ENCODE peak calls at places on chromosomes 4 and X, in nine cellular contexts. P, A, V, K, C, M, Y, G and Q are unnamed samples.

GRCh38 chr4:66252291-66252690 is 582.0 kb upstream of the EPHA5 start:
- DNase-seq in P (no peak), A (no peak), V (no peak), K (no peak), C (no peak), M (no peak), Y (no peak), G (no peak), Q (no peak)

GRCh38 chr4:2449511-2450392 is 19.2 kb upstream of the RNF4 start:
- DNase-seq in P (no peak), A (no peak), V (no peak), K (no peak), C (peak), M (no peak), Y (no peak), G (no peak), Q (no peak)

GRCh38 chr4:20589436-20589835 is 110.8 kb upstream of the PACRGL start:
- DNase-seq in P (peak), A (no peak), V (no peak), K (no peak), C (no peak), M (no peak), Y (no peak), G (no peak), Q (no peak)

GRCh38 chr4:109803924-109804571 is 2.2 kb upstream of the CFI start:
- DNase-seq in P (peak), A (no peak), V (no peak), K (no peak), C (no peak), M (no peak), Y (peak), G (peak), Q (no peak)

GRCh38 chr4:74408639-74409038 is 36.3 kb upstream of the AREG start:
- DNase-seq in P (no peak), A (no peak), V (no peak), K (no peak), C (no peak), M (no peak), Y (no peak), G (no peak), Q (no peak)

GRCh38 chr4:103207673-103208072 is 9.5 kb upstream of the CENPE start:
- DNase-seq in P (peak), A (no peak), V (no peak), K (no peak), C (no peak), M (no peak), Y (no peak), G (no peak), Q (no peak)

GRCh38 chr4:101944649-101945048 is 154.1 kb downstream of the BANK1 start:
- DNase-seq in P (peak), A (no peak), V (no peak), K (no peak), C (no peak), M (no peak), Y (peak), G (peak), Q (no peak)

GRCh38 chrX:78769356-78769755 is 21.8 kb downstream of the LPAR4 start:
- DNase-seq in P (no peak), A (no peak), V (no peak), K (no peak), C (no peak), M (no peak), Y (no peak), G (no peak), Q (no peak)

GRCh38 chr4:22962186-22962786 is 269.5 kb downstream of the GBA3 start:
- DNase-seq in P (peak), A (peak), V (no peak), K (no peak), C (no peak), M (no peak), Y (peak), G (peak), Q (no peak)

GRCh38 chr4:174423257-174423944 is 98.9 kb downstream of the HPGD start:
- DNase-seq in P (no peak), A (peak), V (peak), K (peak), C (no peak), M (peak), Y (peak), G (peak), Q (peak)

GRCh38 chr4:110663738-110664444 is 41.0 kb upstream of the PITX2 start:
- DNase-seq in P (no peak), A (no peak), V (no peak), K (no peak), C (no peak), M (no peak), Y (peak), G (peak), Q (no peak)

GRCh38 chr4:103915224-103915869 is 195.6 kb upstream of the TACR3 start:
- DNase-seq in P (peak), A (peak), V (no peak), K (no peak), C (no peak), M (no peak), Y (peak), G (peak), Q (no peak)

GRCh38 chr4:95204873-95205272 is 343.9 kb downstream of the UNC5C start:
- DNase-seq in P (peak), A (peak), V (no peak), K (no peak), C (no peak), M (no peak), Y (no peak), G (no peak), Q (no peak)
- TF ChIP-seq CTCF in P (peak), A (peak), V (no peak), K (no peak), C (no peak), M (no peak), Y (no peak), G (peak), Q (no peak)

GRCh38 chr4:16505726-16506125 is 279.5 kb upstream of the TAPT1 start:
- DNase-seq in P (peak), A (no peak), V (no peak), K (no peak), C (no peak), M (no peak), Y (peak), G (no peak), Q (no peak)
- TF ChIP-seq CTCF in P (peak), A (no peak), V (no peak), K (no peak), C (no peak), M (peak), Y (peak), G (peak), Q (no peak)

DNA sequence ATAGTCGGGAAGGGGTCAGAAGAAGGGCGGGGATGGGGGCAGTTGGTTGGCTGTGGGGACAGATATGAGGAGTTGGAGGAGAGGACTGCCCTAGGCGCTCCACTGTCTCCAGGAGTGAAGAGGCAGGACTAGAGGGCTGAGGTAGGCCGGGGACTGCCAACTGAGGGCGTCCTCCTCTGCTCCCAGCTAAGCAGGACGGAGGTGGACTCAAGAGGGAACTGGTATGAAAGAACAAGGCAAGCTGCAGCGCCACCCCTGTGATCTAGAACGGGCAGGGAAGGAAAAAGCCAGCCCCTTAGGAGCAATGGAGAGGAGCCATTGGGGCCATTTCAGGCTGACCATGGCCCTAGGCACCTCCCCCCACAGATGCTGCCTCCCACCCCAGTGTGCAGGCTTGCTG is 14.0 kb downstream of the BEND2 start:
- DNase-seq in P (no peak), A (no peak), V (no peak), K (no peak), C (no peak), M (no peak), Y (no peak), G (no peak), Q (no peak)
- TF ChIP-seq CTCF in P (no peak), A (no peak), V (no peak), K (no peak), C (no peak), M (no peak), Y (no peak), G (no peak), Q (no peak)

GRCh38 chrX:24145340-24146186 is 4.0 kb upstream of the ZFX start:
- DNase-seq in P (no peak), A (no peak), V (no peak), K (no peak), C (no peak), M (no peak), Y (peak), G (peak), Q (no peak)
- TF ChIP-seq CTCF in P (no peak), A (no peak), V (no peak), K (no peak), C (no peak), M (no peak), Y (no peak), G (peak), Q (no peak)

GRCh38 chr4:99027304-99027703 is 31.8 kb downstream of the METAP1 start:
- DNase-seq in P (no peak), A (no peak), V (no peak), K (no peak), C (no peak), M (no peak), Y (no peak), G (no peak), Q (no peak)

GRCh38 chr4:99022566-99022965 is 27.0 kb downstream of the METAP1 start:
- DNase-seq in P (no peak), A (no peak), V (no peak), K (no peak), C (no peak), M (no peak), Y (no peak), G (no peak), Q (no peak)

GRCh38 chr4:99021386-99021785 is 25.9 kb downstream of the METAP1 start:
- DNase-seq in P (no peak), A (no peak), V (no peak), K (no peak), C (no peak), M (no peak), Y (no peak), G (no peak), Q (no peak)

GRCh38 chr4:99025506-99025905 is 30.0 kb downstream of the METAP1 start:
- DNase-seq in P (no peak), A (no peak), V (no peak), K (no peak), C (no peak), M (no peak), Y (no peak), G (no peak), Q (no peak)

GRCh38 chr4:99024481-99025275 is 29.2 kb downstream of the METAP1 start:
- DNase-seq in P (peak), A (no peak), V (no peak), K (no peak), C (no peak), M (no peak), Y (no peak), G (no peak), Q (no peak)
- TF ChIP-seq CTCF in P (no peak), A (peak), V (no peak), K (no peak), C (no peak), M (no peak), Y (no peak), G (no peak), Q (no peak)

DNA sequence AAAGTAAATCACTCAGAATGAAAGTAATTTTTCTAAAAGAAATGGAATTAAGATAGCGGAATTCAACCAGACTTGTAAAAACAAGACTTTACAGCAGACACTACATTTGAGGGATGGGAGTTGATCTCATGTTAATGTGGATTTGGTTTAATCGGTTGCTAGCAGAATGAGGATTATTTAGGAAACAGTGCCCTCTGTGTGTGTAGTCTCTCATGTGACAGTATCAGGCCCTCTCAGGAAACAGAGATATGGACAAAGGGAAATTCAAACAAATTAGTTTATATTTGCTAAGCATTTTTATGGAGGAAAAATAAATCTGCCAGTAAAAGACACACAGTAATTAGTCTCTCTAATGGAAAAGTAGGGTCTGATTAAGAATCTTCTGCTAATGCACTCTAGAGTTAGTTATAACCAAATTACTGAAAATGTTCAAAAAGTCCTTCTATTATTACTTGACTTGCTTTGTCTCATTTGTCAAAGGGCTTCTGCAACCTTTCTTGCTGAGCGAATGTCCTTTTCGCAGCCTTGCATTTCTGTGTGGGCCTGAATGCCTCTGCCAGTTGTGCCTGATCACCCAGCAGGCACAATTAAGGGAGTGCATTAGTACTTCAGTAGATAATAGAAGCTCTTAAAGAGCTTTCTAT is 1282.3 kb upstream of the TENM3 start:
- DNase-seq in P (peak), A (no peak), V (no peak), K (no peak), C (no peak), M (no peak), Y (peak), G (no peak), Q (no peak)
- TF ChIP-seq CTCF in P (peak), A (no peak), V (no peak), K (no peak), C (no peak), M (no peak), Y (no peak), G (peak), Q (no peak)

GRCh38 chrX:16215660-16216059 is 48.4 kb downstream of the MAGEB17 start:
- DNase-seq in P (peak), A (no peak), V (no peak), K (no peak), C (no peak), M (no peak), Y (no peak), G (no peak), Q (no peak)

GRCh38 chrX:16208601-16209000 is 41.3 kb downstream of the MAGEB17 start:
- DNase-seq in P (no peak), A (no peak), V (no peak), K (no peak), C (no peak), M (no peak), Y (no peak), G (no peak), Q (no peak)

GRCh38 chrX:16212024-16212423 is 44.7 kb downstream of the MAGEB17 start:
- DNase-seq in P (no peak), A (no peak), V (no peak), K (no peak), C (no peak), M (no peak), Y (no peak), G (peak), Q (no peak)

GRCh38 chrX:16213970-16214369 is 46.7 kb downstream of the MAGEB17 start:
- DNase-seq in P (no peak), A (no peak), V (no peak), K (no peak), C (no peak), M (no peak), Y (no peak), G (peak), Q (no peak)

DNA sequence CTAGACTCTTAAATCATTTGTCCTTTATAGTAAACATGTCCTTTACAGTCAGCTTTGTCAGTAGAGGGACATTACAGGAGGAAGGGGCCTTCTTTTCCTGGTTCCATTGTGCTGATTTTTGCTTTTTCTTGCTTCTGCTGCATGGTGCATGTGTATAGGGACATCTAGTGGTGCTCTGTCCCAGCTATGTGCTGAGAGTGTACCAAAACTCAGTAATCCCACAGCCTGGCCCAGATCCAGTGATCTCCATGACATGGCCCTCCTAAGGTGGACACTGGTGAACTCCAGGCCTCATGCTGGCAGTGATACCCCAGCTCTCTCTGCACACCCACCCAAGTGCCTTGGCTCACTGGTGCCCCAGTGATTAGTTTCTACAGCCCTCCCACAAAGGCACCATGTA is 45.2 kb downstream of the MAGEB17 start:
- DNase-seq in P (peak), A (no peak), V (no peak), K (no peak), C (no peak), M (no peak), Y (peak), G (no peak), Q (peak)
- TF ChIP-seq CTCF in P (peak), A (peak), V (no peak), K (no peak), C (no peak), M (no peak), Y (no peak), G (peak), Q (no peak)

DNA sequence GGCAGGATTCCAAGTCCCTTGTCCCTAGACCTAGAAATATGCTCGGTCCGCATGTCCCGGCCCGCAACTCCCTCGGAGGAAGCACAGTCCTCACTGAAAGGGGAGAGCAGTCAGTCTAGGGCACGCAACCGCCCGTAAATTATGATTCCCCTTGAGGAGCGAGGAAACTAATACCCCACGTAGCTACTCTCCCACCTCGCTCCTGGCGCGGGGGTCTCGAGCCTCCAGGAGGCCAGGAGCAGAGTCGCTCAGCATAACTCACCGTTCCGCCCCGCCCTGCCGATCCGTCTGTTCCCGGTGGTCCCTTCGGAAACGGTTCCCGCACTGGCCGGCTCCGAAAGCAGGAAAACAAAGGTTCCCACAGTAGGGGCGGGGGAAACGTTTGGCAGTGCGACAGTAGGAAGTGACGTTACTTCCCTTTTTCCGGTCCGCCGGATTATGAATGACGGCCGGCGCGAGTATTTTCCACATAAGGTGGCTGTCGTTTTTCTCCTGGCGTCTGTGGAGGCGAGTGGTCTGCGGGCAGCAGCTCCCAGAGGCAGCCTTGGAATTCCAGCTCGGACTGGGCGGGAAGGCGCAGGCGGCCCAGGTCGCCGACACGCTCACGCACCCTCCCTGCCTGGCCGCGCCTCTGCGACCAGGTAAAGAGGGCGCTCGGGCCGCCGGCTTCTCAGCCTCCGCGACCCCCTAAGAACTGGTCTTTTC is at the start of the genes GSTCD and INTS12:
- DNase-seq in P (peak), A (peak), V (peak), K (peak), C (peak), M (peak), Y (peak), G (peak), Q (peak)
- TF ChIP-seq CTCF in P (peak), A (no peak), V (peak), K (no peak), C (no peak), M (no peak), Y (no peak), G (no peak), Q (no peak)

DNA sequence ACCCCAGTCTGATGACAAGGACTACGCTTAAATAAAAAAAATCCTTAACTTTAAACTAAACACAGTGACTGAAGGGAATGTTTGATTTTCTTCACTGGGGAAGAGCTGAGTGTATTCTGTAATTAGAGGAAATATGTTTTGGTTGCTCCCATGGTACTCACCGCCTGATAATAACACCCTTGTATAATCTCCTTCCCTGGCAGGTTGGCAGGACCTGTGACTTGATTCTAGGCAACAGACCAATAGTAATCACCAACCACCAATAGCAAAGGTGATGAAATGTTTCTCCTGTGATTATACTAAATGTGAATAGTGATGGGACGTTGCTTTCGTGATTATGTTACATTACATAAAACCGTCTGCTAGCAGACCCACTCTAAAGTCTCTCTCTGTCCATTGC is 536.8 kb upstream of the CPEB2 start:
- DNase-seq in P (no peak), A (no peak), V (no peak), K (no peak), C (no peak), M (no peak), Y (no peak), G (no peak), Q (no peak)
- TF ChIP-seq CTCF in P (no peak), A (no peak), V (no peak), K (no peak), C (no peak), M (no peak), Y (no peak), G (no peak), Q (no peak)